ENCODE peak calls at places on chromosomes 12 and 14, in nine cellular contexts. B is choroid plexus epithelial cell; O is AG04450; N is GM10248; D is HCT116; P is CD8-positive, alpha-beta T cell; Z is PC-3; I is spleen; F is prostate gland. Q is an unnamed sample.
A peak's percentile ranks its signal among the peaks of the same experiment; 100 is the strongest.

GRCh38 chr14:90060965-90061848 is 587 bp upstream of the KCNK13 start:
- DNase-seq in B (no peak), O (no peak), N (peak; percentile 38), D (no peak), P (no peak), Z (no peak), I (no peak), F (no peak), Q (no peak)

GRCh38 chr12:57309420-57309819 is 58.4 kb upstream of the STAC3 start:
- DNase-seq in B (peak; percentile 53), O (no peak), N (no peak), D (no peak), P (no peak), Z (peak; percentile 84), I (no peak), F (no peak), Q (no peak)

GRCh38 chr12:114835031-114835430 is 151.1 kb upstream of the TBX3 start:
- DNase-seq in B (peak; percentile 86), O (peak; percentile 45), N (no peak), D (no peak), P (no peak), Z (peak; percentile 38), I (no peak), F (no peak), Q (no peak)

GRCh38 chr12:26737487-26738030 is 95.4 kb downstream of the ITPR2 start:
- DNase-seq in B (no peak), O (no peak), N (no peak), D (no peak), P (no peak), Z (no peak), I (no peak), F (no peak), Q (no peak)

GRCh38 chr12:92988622-92989130 is 59.6 kb upstream of the EEA1 start:
- DNase-seq in B (no peak), O (no peak), N (no peak), D (no peak), P (no peak), Z (no peak), I (no peak), F (no peak), Q (no peak)

GRCh38 chr12:68236421-68237059 is 10.9 kb upstream of the IL26 start:
- DNase-seq in B (peak; percentile 30), O (no peak), N (peak; percentile 45), D (no peak), P (peak; percentile 37), Z (peak; percentile 19), I (no peak), F (no peak), Q (no peak)

GRCh38 chr12:114670257-114670955 is 13.6 kb downstream of the TBX3 start:
- DNase-seq in B (no peak), O (no peak), N (no peak), D (no peak), P (no peak), Z (peak; percentile 51), I (no peak), F (no peak), Q (no peak)

GRCh38 chr12:85656561-85656960 is 179.6 kb downstream of the RASSF9 start:
- DNase-seq in B (no peak), O (no peak), N (no peak), D (no peak), P (no peak), Z (no peak), I (no peak), F (no peak), Q (no peak)

DNA sequence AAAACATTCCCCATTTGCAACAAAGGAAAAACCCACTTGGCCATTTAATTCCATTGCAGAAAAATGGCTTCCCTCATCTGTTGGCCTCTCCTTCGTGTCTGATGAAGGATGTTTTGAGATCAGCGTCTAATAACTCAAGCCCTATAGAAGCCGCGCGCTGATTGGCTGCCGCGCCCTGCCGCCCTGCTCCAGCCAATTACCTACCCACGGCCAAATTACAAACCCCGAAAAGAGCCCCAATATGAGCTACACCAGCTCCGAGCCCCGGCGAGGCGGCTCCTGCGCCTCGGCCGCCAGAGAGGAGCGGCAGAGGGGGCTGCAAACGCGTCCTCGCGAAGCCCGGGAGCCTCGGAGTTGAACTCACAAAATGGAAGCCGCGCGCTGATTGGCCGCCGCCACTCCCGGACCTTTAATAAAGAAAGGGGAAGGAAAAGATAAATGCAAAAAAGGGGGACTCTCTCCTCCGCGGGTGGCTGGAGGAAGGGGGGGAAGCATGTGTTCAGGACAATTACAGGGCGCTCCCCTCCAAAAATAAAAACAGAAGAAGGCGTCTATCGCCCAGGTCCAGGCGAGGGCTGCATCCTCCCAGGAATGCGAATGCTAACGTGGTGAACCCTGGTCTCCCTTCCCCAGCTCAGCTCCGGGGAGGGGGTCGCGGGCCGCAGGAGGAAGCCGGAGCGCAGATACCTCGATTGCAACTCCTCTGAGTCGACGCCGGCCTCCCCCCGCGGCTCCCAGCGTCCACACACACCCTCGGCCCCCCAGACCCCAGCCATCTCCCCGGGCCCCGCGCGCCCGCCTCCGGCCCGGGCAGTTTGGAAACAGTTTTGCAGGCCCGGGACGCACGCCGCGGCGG is 738 bp upstream of the SETD1B start:
- DNase-seq in B (peak; percentile 98), O (peak; percentile 92), N (peak; percentile 91), D (peak; percentile 89), P (peak; percentile 86), Z (peak; percentile 93), I (peak; percentile 97), F (peak; percentile 94), Q (peak; percentile 90)
- TF ChIP-seq CTCF in B (no peak), O (no peak), N (no peak), D (no peak), P (no peak), Z (no peak), I (no peak), F (no peak), Q (no peak)

DNA sequence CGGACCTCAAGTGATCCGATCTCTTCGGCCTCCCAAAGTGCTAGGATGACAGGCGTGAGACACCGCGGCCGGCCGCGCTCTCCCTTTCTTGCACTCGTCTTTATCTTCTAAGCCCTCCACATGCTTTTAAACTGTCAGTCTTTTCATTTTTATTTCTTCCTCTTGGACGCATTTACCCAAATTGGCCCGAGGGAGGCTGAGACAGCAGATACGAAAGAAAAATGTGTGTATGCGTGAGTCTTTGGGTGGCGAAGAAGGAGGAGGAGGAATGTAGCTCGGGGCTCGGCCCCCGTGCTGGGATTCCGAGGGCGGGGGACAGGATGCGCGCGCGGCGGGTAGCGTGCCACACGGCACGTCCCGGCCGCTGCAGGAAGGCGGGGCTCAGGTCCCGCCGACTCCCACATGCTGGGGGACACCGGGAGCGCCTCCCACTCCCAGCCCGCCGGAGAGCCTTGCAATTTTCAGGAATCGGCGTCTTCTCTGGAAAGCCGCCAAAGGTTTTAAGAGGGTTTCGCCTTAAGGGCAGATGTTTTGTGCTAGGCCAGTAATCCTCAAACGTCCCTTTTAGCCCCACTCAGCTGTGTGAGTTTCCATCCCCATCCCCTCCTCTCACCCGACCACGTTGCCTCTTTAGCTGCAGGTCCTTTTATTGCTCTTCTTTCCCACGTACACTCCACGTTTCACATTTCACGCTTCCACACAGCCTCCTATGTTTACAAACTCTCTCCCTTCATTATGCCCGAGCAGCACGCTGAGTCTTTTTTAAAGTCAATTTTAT is 34.7 kb upstream of the SLC2A3 start:
- DNase-seq in B (peak; percentile 97), O (peak; percentile 68), N (peak; percentile 87), D (peak; percentile 61), P (peak; percentile 89), Z (peak; percentile 81), I (peak; percentile 98), F (peak; percentile 79), Q (peak; percentile 79)
- TF ChIP-seq CTCF in B (peak; percentile 31), O (no peak), N (no peak), D (no peak), P (no peak), Z (no peak), I (no peak), F (no peak), Q (peak; percentile 28)

DNA sequence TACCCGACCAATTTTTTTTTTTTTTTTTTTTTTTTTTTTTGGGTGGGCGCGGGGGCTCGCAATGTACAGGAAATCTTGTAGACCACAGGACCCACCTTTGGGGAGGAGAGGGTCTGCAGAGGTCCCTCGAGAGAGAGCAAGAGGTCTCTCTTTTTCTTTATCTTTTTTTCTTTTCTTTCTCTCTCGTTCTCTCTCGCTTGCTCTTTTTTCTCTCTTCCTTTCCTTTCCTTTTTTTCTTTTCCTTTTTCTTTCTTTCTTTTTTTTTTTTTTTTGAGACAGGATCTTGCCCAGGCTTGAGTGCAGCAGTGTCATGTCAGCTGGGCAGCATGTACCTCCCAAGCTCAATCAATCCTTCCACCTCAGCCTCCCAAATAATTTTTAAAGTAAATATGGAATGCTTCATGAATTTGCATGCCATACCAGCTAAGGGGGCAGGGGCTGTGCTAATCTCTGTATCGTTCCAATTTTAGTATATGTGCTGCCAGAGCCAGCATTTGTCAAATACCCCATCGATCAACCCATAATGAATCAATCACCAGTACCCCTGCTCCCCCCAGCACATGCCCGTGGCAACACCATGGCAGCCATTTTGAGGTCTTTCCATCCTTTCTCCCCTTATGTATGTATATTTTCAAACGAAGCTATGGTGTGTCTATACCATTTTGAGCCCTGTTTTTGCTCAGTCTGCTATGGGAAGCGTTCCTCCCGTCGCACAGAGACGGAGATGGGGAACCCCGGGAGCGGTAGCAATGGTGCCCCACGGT is 9.3 kb downstream of the PAPLN start:
- DNase-seq in B (no peak), O (no peak), N (no peak), D (no peak), P (no peak), Z (no peak), I (peak; percentile 53), F (no peak), Q (peak; percentile 4)
- TF ChIP-seq CTCF in B (no peak), O (no peak), N (no peak), D (no peak), P (no peak), Z (no peak), I (no peak), F (no peak), Q (no peak)

GRCh38 chr14:74527736-74528280 is 34.2 kb downstream of the ISCA2 start:
- DNase-seq in B (no peak), O (no peak), N (no peak), D (no peak), P (no peak), Z (no peak), I (no peak), F (no peak), Q (no peak)

GRCh38 chr14:74528886-74529285 is 35.3 kb downstream of the ISCA2 start:
- DNase-seq in B (no peak), O (no peak), N (no peak), D (no peak), P (no peak), Z (no peak), I (no peak), F (no peak), Q (no peak)

GRCh38 chr14:74525361-74525851 is 31.8 kb downstream of the ISCA2 start:
- DNase-seq in B (peak; percentile 13), O (no peak), N (no peak), D (no peak), P (no peak), Z (no peak), I (no peak), F (no peak), Q (no peak)

GRCh38 chr14:74528406-74528805 is 34.8 kb downstream of the ISCA2 start:
- DNase-seq in B (no peak), O (no peak), N (no peak), D (no peak), P (no peak), Z (no peak), I (no peak), F (no peak), Q (no peak)

DNA sequence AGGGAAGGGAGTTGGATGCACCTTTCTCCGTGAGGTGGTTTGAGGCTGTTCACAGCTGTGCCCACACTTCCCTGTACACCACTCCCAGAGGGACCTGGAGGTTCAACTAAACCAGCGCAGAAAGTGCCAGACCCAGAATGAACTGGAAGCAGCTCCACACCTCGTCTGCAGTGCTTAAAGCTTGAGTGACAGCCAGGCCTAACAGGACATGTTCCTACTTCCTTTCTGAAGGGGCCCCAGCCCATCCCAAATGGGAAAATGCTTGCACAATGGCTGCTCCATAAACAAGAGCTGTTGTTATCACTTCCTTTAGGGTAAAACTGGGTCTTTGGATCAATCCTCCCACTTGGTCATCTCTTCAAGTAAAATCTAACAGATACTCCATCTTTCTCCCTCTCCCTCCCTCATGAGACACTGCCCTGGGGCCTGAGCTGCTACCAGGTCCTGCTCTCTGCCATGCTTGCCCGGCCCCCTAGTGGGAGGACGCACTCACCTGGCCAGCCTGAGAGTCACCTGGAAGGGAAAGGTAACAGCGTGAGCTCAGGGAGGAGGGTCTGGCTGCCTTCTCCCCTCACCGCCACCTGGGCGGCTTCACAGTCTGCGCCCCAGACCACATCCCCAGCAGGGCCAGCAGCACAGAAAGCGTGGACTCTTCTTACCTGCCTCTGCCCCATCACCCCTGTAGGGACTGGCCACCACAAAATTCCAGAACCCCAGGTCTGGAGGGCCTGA is 33.5 kb downstream of the ISCA2 start:
- DNase-seq in B (no peak), O (no peak), N (no peak), D (no peak), P (no peak), Z (peak; percentile 18), I (no peak), F (no peak), Q (no peak)
- TF ChIP-seq CTCF in B (no peak), O (no peak), N (no peak), D (peak; percentile 25), P (no peak), Z (peak; percentile 33), I (no peak), F (no peak), Q (no peak)